ENCODE peak calls at places on chromosomes 4 and X, in eight cellular contexts. One of them, this sample, is unnamed.

GRCh38 chr4:100657187-100657586 is 139.4 kb upstream of the EMCN start:
- DNase-seq in HFFc6: no peak
- DNase-seq in CD4-positive, alpha-beta T cell: no peak
- DNase-seq in thyroid gland: no peak
- DNase-seq in cardiac muscle cell: peak; percentile 76
- DNase-seq in ascending aorta: no peak
- DNase-seq in HL-60: no peak
- DNase-seq in mammary epithelial cell: peak; percentile 27
- DNase-seq in this sample: no peak

GRCh38 chr4:112029642-112030235 is 115.5 kb upstream of the FAM241A start:
- DNase-seq in ascending aorta: no peak
- DNase-seq in thyroid gland: no peak
- DNase-seq in HL-60: no peak
- DNase-seq in mammary epithelial cell: peak; percentile 21
- DNase-seq in cardiac muscle cell: no peak
- DNase-seq in CD4-positive, alpha-beta T cell: no peak
- DNase-seq in HFFc6: no peak
- DNase-seq in this sample: no peak

GRCh38 chr4:33407496-33407895 is 2687.3 kb downstream of the PCDH7 start:
- DNase-seq in CD4-positive, alpha-beta T cell: no peak
- DNase-seq in cardiac muscle cell: no peak
- DNase-seq in mammary epithelial cell: no peak
- DNase-seq in thyroid gland: no peak
- DNase-seq in ascending aorta: no peak
- DNase-seq in HFFc6: no peak
- DNase-seq in HL-60: no peak
- DNase-seq in this sample: no peak

GRCh38 chr4:22667332-22667731 is 25.4 kb upstream of the GBA3 start:
- DNase-seq in thyroid gland: no peak
- DNase-seq in CD4-positive, alpha-beta T cell: no peak
- DNase-seq in HFFc6: no peak
- DNase-seq in ascending aorta: no peak
- DNase-seq in HL-60: no peak
- DNase-seq in mammary epithelial cell: no peak
- DNase-seq in cardiac muscle cell: peak; percentile 88
- DNase-seq in this sample: no peak

GRCh38 chrX:136260801-136261200 is 9.6 kb upstream of the MAP7D3 start:
- DNase-seq in CD4-positive, alpha-beta T cell: no peak
- DNase-seq in ascending aorta: no peak
- DNase-seq in HL-60: no peak
- DNase-seq in HFFc6: peak; percentile 84
- DNase-seq in thyroid gland: no peak
- DNase-seq in cardiac muscle cell: peak; percentile 54
- DNase-seq in mammary epithelial cell: no peak
- DNase-seq in this sample: no peak

GRCh38 chr4:4941741-4942140 is 77.5 kb downstream of the CYTL1 start:
- DNase-seq in cardiac muscle cell: no peak
- DNase-seq in CD4-positive, alpha-beta T cell: no peak
- DNase-seq in ascending aorta: no peak
- DNase-seq in thyroid gland: peak; percentile 67
- DNase-seq in HL-60: no peak
- DNase-seq in HFFc6: no peak
- DNase-seq in mammary epithelial cell: no peak
- DNase-seq in this sample: no peak

GRCh38 chr4:15652191-15652590 is 3.0 kb downstream of the FBXL5 start:
- DNase-seq in thyroid gland: no peak
- DNase-seq in CD4-positive, alpha-beta T cell: no peak
- DNase-seq in HFFc6: no peak
- DNase-seq in mammary epithelial cell: no peak
- DNase-seq in HL-60: no peak
- DNase-seq in cardiac muscle cell: no peak
- DNase-seq in ascending aorta: no peak
- DNase-seq in this sample: no peak

GRCh38 chr4:5361968-5362367 is 310.7 kb downstream of the STK32B start:
- DNase-seq in HL-60: no peak
- DNase-seq in mammary epithelial cell: peak; percentile 8
- DNase-seq in cardiac muscle cell: peak; percentile 29
- DNase-seq in ascending aorta: no peak
- DNase-seq in CD4-positive, alpha-beta T cell: no peak
- DNase-seq in thyroid gland: no peak
- DNase-seq in HFFc6: no peak
- DNase-seq in this sample: no peak

GRCh38 chrX:53190363-53190960 is 34.5 kb downstream of the KDM5C start:
- DNase-seq in cardiac muscle cell: no peak
- DNase-seq in ascending aorta: no peak
- DNase-seq in HL-60: no peak
- DNase-seq in CD4-positive, alpha-beta T cell: no peak
- DNase-seq in HFFc6: no peak
- DNase-seq in thyroid gland: no peak
- DNase-seq in mammary epithelial cell: no peak
- DNase-seq in this sample: no peak

GRCh38 chrX:40145670-40146470 is 48.1 kb upstream of the BCOR start:
- DNase-seq in ascending aorta: no peak
- DNase-seq in cardiac muscle cell: no peak
- DNase-seq in HL-60: no peak
- DNase-seq in CD4-positive, alpha-beta T cell: no peak
- DNase-seq in HFFc6: no peak
- DNase-seq in mammary epithelial cell: no peak
- DNase-seq in thyroid gland: no peak
- DNase-seq in this sample: no peak

GRCh38 chr4:182143822-182144620 is 99.2 kb upstream of the TENM3 start:
- DNase-seq in thyroid gland: peak; percentile 60
- DNase-seq in mammary epithelial cell: peak; percentile 88
- DNase-seq in cardiac muscle cell: peak; percentile 68
- DNase-seq in ascending aorta: no peak
- DNase-seq in HFFc6: peak; percentile 76
- DNase-seq in CD4-positive, alpha-beta T cell: no peak
- DNase-seq in HL-60: no peak
- DNase-seq in this sample: peak; percentile 28

GRCh38 chrX:28177202-28177601 is 196.0 kb upstream of the DCAF8L1 start:
- DNase-seq in CD4-positive, alpha-beta T cell: no peak
- DNase-seq in cardiac muscle cell: no peak
- DNase-seq in HL-60: no peak
- DNase-seq in thyroid gland: peak; percentile 2
- DNase-seq in ascending aorta: no peak
- DNase-seq in HFFc6: no peak
- DNase-seq in mammary epithelial cell: peak; percentile 23
- DNase-seq in this sample: no peak

GRCh38 chrX:106863697-106864096 is 39.4 kb downstream of the RIPPLY1 start:
- DNase-seq in thyroid gland: no peak
- DNase-seq in ascending aorta: no peak
- DNase-seq in HL-60: no peak
- DNase-seq in mammary epithelial cell: no peak
- DNase-seq in HFFc6: no peak
- DNase-seq in CD4-positive, alpha-beta T cell: no peak
- DNase-seq in cardiac muscle cell: no peak
- DNase-seq in this sample: no peak

GRCh38 chrX:106862972-106863688 is 40.0 kb downstream of the RIPPLY1 start:
- DNase-seq in CD4-positive, alpha-beta T cell: no peak
- DNase-seq in mammary epithelial cell: peak; percentile 24
- DNase-seq in thyroid gland: peak; percentile 2
- DNase-seq in ascending aorta: no peak
- DNase-seq in HL-60: peak; percentile 9
- DNase-seq in cardiac muscle cell: peak; percentile 5
- DNase-seq in HFFc6: no peak
- DNase-seq in this sample: no peak
- TF ChIP-seq CTCF in CD4-positive, alpha-beta T cell: no peak
- TF ChIP-seq CTCF in mammary epithelial cell: peak; percentile 77
- TF ChIP-seq CTCF in thyroid gland: no peak
- TF ChIP-seq CTCF in ascending aorta: no peak
- TF ChIP-seq CTCF in HL-60: peak; percentile 42
- TF ChIP-seq CTCF in cardiac muscle cell: peak; percentile 41
- TF ChIP-seq CTCF in HFFc6: peak; percentile 60
- TF ChIP-seq CTCF in this sample: no peak

DNA sequence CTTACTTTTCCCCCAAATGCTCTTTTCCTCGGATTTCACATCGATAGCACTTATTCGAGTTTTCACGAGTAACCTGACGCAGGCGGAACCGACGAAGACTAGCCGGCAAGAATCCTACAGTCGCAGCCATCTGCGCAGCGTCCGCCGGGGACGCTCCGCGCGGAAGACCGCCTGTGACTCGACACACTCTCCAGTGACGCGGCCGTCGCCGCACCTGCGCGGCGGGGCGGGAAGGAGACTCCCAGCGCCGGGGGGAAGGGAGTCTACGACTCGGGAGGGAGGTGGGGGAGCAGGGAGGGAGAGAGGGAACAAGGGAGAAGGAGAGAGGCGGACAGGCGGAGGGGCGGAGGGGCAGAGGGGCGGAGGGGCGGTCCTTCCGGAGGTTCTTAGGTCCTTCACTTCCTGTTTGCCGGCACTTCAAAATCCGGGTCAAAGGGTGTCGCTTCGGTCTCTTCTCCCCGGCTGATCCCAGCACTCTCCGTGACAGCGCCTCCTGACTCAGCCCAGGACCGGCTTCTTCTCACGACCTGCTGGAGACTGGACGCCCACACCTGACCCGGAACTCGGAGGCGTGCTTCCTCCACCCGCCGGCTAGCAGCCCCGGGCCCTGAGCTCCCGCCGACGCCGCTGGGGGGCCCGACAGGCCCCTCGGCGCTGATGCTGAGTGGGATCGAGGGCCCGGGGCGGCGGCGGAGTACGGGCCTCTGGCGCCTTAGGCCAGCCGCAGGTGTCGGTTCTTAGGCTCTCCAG is at the start of gene USP38:
- DNase-seq in HL-60: peak; percentile 92
- DNase-seq in cardiac muscle cell: peak; percentile 93
- DNase-seq in thyroid gland: peak; percentile 98
- DNase-seq in CD4-positive, alpha-beta T cell: peak; percentile 79
- DNase-seq in ascending aorta: peak; percentile 66
- DNase-seq in mammary epithelial cell: peak; percentile 95
- DNase-seq in HFFc6: peak; percentile 95
- DNase-seq in this sample: peak; percentile 68
- TF ChIP-seq CTCF in HL-60: no peak
- TF ChIP-seq CTCF in cardiac muscle cell: no peak
- TF ChIP-seq CTCF in thyroid gland: peak; percentile 30
- TF ChIP-seq CTCF in CD4-positive, alpha-beta T cell: no peak
- TF ChIP-seq CTCF in ascending aorta: no peak
- TF ChIP-seq CTCF in mammary epithelial cell: no peak
- TF ChIP-seq CTCF in HFFc6: peak; percentile 34
- TF ChIP-seq CTCF in this sample: no peak

DNA sequence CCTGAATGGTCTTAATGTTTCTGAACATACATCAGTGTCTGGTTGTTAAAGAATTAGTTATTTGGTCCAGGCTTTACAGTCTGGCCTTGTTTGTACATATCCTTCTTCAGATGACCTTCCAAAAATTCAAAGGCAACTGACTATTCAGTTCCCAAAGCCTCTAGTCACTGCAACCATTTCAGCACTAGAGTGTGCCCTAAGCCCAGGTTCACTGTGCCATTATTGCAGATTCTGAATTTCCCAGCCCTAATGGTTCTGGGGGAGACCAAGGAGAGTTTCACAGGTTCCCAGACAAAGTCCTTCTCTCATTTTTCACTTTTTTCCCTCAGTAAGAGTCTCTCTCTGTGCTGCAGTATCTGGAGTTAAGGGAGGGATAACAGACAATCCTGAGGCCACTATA is 235.8 kb downstream of the TRAM1L1 start:
- DNase-seq in cardiac muscle cell: no peak
- DNase-seq in CD4-positive, alpha-beta T cell: no peak
- DNase-seq in ascending aorta: no peak
- DNase-seq in thyroid gland: no peak
- DNase-seq in HL-60: no peak
- DNase-seq in mammary epithelial cell: no peak
- DNase-seq in HFFc6: no peak
- DNase-seq in this sample: no peak
- TF ChIP-seq CTCF in cardiac muscle cell: no peak
- TF ChIP-seq CTCF in CD4-positive, alpha-beta T cell: no peak
- TF ChIP-seq CTCF in ascending aorta: no peak
- TF ChIP-seq CTCF in thyroid gland: no peak
- TF ChIP-seq CTCF in HL-60: no peak
- TF ChIP-seq CTCF in mammary epithelial cell: no peak
- TF ChIP-seq CTCF in HFFc6: no peak
- TF ChIP-seq CTCF in this sample: no peak

GRCh38 chr4:89868999-89869589 is 25.6 kb upstream of the MMRN1 start:
- DNase-seq in cardiac muscle cell: peak; percentile 27
- DNase-seq in HL-60: no peak
- DNase-seq in thyroid gland: no peak
- DNase-seq in mammary epithelial cell: no peak
- DNase-seq in ascending aorta: no peak
- DNase-seq in HFFc6: no peak
- DNase-seq in CD4-positive, alpha-beta T cell: no peak
- DNase-seq in this sample: no peak
- TF ChIP-seq CTCF in cardiac muscle cell: peak; percentile 55
- TF ChIP-seq CTCF in HL-60: peak; percentile 20
- TF ChIP-seq CTCF in thyroid gland: peak; percentile 50
- TF ChIP-seq CTCF in mammary epithelial cell: peak; percentile 53
- TF ChIP-seq CTCF in ascending aorta: peak; percentile 17
- TF ChIP-seq CTCF in HFFc6: peak; percentile 81
- TF ChIP-seq CTCF in CD4-positive, alpha-beta T cell: peak; percentile 65
- TF ChIP-seq CTCF in this sample: no peak

DNA sequence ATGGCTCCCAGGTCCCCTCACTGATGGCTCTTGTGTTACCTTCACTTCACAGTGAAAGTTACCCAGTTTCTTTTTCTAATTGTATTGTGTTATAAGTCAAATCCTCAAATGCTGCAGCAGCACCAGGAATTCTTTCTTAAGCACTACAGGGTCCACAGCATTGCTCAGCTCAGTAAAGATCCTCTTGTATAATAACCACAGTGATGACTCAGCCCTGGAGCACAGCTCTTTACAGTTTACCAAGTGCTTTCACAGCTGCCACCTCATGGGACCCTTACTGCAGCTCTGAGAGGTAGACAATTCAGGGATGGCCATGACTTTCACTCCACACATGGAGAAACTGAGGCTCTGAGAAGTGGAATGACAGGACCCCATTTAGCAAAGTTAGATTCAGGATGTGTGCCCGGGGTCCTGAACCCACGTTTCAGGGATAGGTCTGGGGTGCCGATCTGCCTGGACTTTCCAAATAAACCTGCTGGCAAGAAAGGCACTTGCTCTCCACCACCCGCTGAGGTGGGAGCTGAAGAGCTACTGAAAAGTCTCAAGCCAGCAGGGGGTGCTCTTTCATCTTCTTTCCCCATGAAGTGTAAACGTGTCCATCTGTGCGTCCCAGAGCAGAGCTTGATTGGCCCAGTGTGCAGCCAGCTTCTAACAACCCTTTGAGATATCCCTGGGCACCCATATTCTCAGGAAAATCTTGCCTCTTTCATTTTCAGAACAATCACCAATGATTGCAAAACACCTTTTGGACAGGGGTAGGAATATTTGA is 35.7 kb upstream of the GABRQ start:
- DNase-seq in HFFc6: no peak
- DNase-seq in HL-60: peak; percentile 2
- DNase-seq in mammary epithelial cell: peak; percentile 6
- DNase-seq in thyroid gland: no peak
- DNase-seq in ascending aorta: no peak
- DNase-seq in cardiac muscle cell: no peak
- DNase-seq in CD4-positive, alpha-beta T cell: no peak
- DNase-seq in this sample: no peak
- TF ChIP-seq CTCF in HFFc6: no peak
- TF ChIP-seq CTCF in HL-60: no peak
- TF ChIP-seq CTCF in mammary epithelial cell: no peak
- TF ChIP-seq CTCF in thyroid gland: no peak
- TF ChIP-seq CTCF in ascending aorta: no peak
- TF ChIP-seq CTCF in cardiac muscle cell: no peak
- TF ChIP-seq CTCF in CD4-positive, alpha-beta T cell: no peak
- TF ChIP-seq CTCF in this sample: no peak

DNA sequence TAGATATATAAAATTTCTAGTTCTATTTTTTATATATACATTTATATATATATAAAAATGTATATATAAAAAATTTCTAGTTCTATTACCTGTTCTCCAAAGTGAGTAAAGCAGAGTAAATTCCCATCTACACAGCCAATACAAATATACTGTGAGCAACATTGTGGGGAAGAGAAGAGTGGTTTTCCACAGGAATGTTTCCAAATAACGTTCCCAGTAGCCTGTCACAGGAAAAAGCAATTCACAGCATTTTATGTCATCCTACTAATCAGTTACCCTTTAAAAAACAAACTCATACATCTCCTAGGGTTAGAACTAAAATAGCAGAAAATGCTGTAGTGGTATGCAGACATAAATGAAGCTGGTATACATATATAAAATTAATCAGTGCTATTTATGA is 44.5 kb downstream of the AASDH start:
- DNase-seq in HL-60: no peak
- DNase-seq in thyroid gland: no peak
- DNase-seq in ascending aorta: no peak
- DNase-seq in HFFc6: no peak
- DNase-seq in cardiac muscle cell: peak; percentile 9
- DNase-seq in mammary epithelial cell: no peak
- DNase-seq in CD4-positive, alpha-beta T cell: no peak
- DNase-seq in this sample: no peak
- TF ChIP-seq CTCF in HL-60: no peak
- TF ChIP-seq CTCF in thyroid gland: no peak
- TF ChIP-seq CTCF in ascending aorta: no peak
- TF ChIP-seq CTCF in HFFc6: no peak
- TF ChIP-seq CTCF in cardiac muscle cell: no peak
- TF ChIP-seq CTCF in mammary epithelial cell: no peak
- TF ChIP-seq CTCF in CD4-positive, alpha-beta T cell: no peak
- TF ChIP-seq CTCF in this sample: no peak